ENCODE peak calls at places on chromosome 4, in six cellular contexts. L is NCI-H2171 treated with DMSO at 0.1 percent for 48 hours; I is left ventricle myocardium superior; N is stimulated activated CD4-positive, alpha-beta T cell treated with anti-CD3 and anti-CD28 coated beads, Interleukin-4, amount 100 ng/mL, for 4 hours; W is AML-193; H is NAMALWA. X is an unnamed sample.

GRCh38 chr4:8290701-8290970 is 21.1 kb downstream of the HTRA3 start:
- DNase-seq in L (no peak), I (peak), N (no peak), W (no peak), H (peak), X (peak)

GRCh38 chr4:19944251-19944650 is 307.5 kb upstream of the SLIT2 start:
- DNase-seq in L (no peak), I (no peak), N (no peak), W (no peak), H (no peak), X (no peak)

GRCh38 chr4:142353149-142353738 is 492.9 kb downstream of the INPP4B start:
- DNase-seq in L (peak), I (no peak), N (no peak), W (peak), H (peak), X (no peak)

GRCh38 chr4:185744127-185744865 is 67.7 kb downstream of the SORBS2 start:
- DNase-seq in L (no peak), I (no peak), N (no peak), W (no peak), H (no peak), X (no peak)

GRCh38 chr4:113822555-113823290 is 61.2 kb upstream of the CAMK2D start:
- DNase-seq in L (no peak), I (no peak), N (no peak), W (no peak), H (no peak), X (no peak)

GRCh38 chr4:61619528-61619927 is 419.4 kb downstream of the ADGRL3 start:
- DNase-seq in L (no peak), I (no peak), N (no peak), W (no peak), H (peak), X (no peak)

GRCh38 chr4:37989398-37990260 is 29.4 kb downstream of the PTTG2 start:
- DNase-seq in L (no peak), I (no peak), N (no peak), W (peak), H (peak), X (no peak)

GRCh38 chr4:112514449-112515277 is 1.3 kb downstream of the NEUROG2 start:
- DNase-seq in L (peak), I (no peak), N (peak), W (no peak), H (no peak), X (no peak)

GRCh38 chr4:26729547-26729946 is 131.1 kb upstream of the STIM2 start:
- DNase-seq in L (no peak), I (no peak), N (no peak), W (no peak), H (no peak), X (no peak)

GRCh38 chr4:71677568-71677967 is 106.3 kb downstream of the GC start:
- DNase-seq in L (no peak), I (no peak), N (no peak), W (no peak), H (no peak), X (no peak)

GRCh38 chr4:24768604-24769003 is 26.8 kb upstream of the SOD3 start:
- DNase-seq in L (no peak), I (no peak), N (no peak), W (no peak), H (no peak), X (no peak)

GRCh38 chr4:33306131-33306530 is 2586.0 kb downstream of the PCDH7 start:
- DNase-seq in L (no peak), I (no peak), N (no peak), W (no peak), H (no peak), X (no peak)

GRCh38 chr4:156568041-156568440 is 403.6 kb downstream of the PDGFC start:
- DNase-seq in L (no peak), I (no peak), N (no peak), W (no peak), H (no peak), X (no peak)

GRCh38 chr4:140052050-140052449 is 101.9 kb downstream of the MAML3 start:
- DNase-seq in L (no peak), I (peak), N (peak), W (no peak), H (peak), X (no peak)

GRCh38 chr4:10715696-10716095 is 31.1 kb upstream of the CLNK start:
- DNase-seq in L (no peak), I (no peak), N (no peak), W (no peak), H (no peak), X (no peak)

GRCh38 chr4:158786155-158786581 is 17.3 kb downstream of the FNIP2 start:
- DNase-seq in L (no peak), I (no peak), N (no peak), W (no peak), H (no peak), X (no peak)

GRCh38 chr4:47451657-47452056 is 11.8 kb downstream of the COMMD8 start:
- DNase-seq in L (no peak), I (peak), N (no peak), W (no peak), H (no peak), X (no peak)

GRCh38 chr4:122819708-122820449 is 6.8 kb upstream of the FGF2 start:
- DNase-seq in L (no peak), I (no peak), N (no peak), W (no peak), H (no peak), X (no peak)

GRCh38 chr4:185925910-185926360 is 113.9 kb upstream of the SORBS2 start:
- DNase-seq in L (no peak), I (peak), N (no peak), W (no peak), H (peak), X (no peak)

GRCh38 chr4:147407261-147408045 is 73.4 kb upstream of the EDNRA start:
- DNase-seq in L (no peak), I (no peak), N (no peak), W (no peak), H (peak), X (no peak)

GRCh38 chr4:154618708-154619315 is 6.4 kb upstream of the FGG start:
- DNase-seq in L (peak), I (peak), N (peak), W (peak), H (peak), X (peak)

GRCh38 chr4:152680988-152681731 is 1.4 kb upstream of the TMEM154 start:
- DNase-seq in L (no peak), I (no peak), N (no peak), W (no peak), H (peak), X (no peak)

GRCh38 chr4:56512166-56512565 is 6.6 kb downstream of the ARL9 start:
- DNase-seq in L (no peak), I (no peak), N (no peak), W (no peak), H (no peak), X (no peak)

GRCh38 chr4:103060453-103061148 is 16.0 kb downstream of the SLC9B2 start:
- DNase-seq in L (no peak), I (no peak), N (no peak), W (no peak), H (no peak), X (no peak)

GRCh38 chr4:82090717-82091116 is 283.1 kb downstream of the HNRNPD start:
- DNase-seq in L (no peak), I (no peak), N (no peak), W (no peak), H (no peak), X (no peak)

GRCh38 chr4:92520563-92520962 is 216.8 kb downstream of the GRID2 start:
- DNase-seq in L (no peak), I (no peak), N (no peak), W (no peak), H (no peak), X (no peak)

GRCh38 chr4:4524364-4524763 is 17.5 kb downstream of the STX18 start:
- DNase-seq in L (no peak), I (no peak), N (no peak), W (no peak), H (peak), X (no peak)

GRCh38 chr4:155392486-155393184 is 15.9 kb upstream of the MAP9 start:
- DNase-seq in L (no peak), I (no peak), N (no peak), W (no peak), H (no peak), X (no peak)

GRCh38 chr4:105556175-105556574 is 3.8 kb downstream of the ARHGEF38 start:
- DNase-seq in L (no peak), I (no peak), N (no peak), W (no peak), H (no peak), X (no peak)

GRCh38 chr4:93730760-93731159 is 97.8 kb upstream of the ATOH1 start:
- DNase-seq in L (no peak), I (no peak), N (no peak), W (no peak), H (no peak), X (no peak)

GRCh38 chr4:125314676-125315570 is at the start of gene FAT4:
- DNase-seq in L (peak), I (peak), N (peak), W (no peak), H (no peak), X (peak)

GRCh38 chr4:105426187-105426897 is 47.5 kb downstream of the PPA2 start:
- DNase-seq in L (no peak), I (no peak), N (no peak), W (no peak), H (no peak), X (no peak)

GRCh38 chr4:3683077-3683743 is 83.0 kb upstream of the ADRA2C start:
- DNase-seq in L (no peak), I (no peak), N (no peak), W (no peak), H (no peak), X (peak)

GRCh38 chr4:128241981-128242380 is 45.6 kb downstream of the PGRMC2 start:
- DNase-seq in L (no peak), I (no peak), N (no peak), W (no peak), H (no peak), X (no peak)

GRCh38 chr4:119690871-119691270 is 62.3 kb upstream of the PDE5A start:
- DNase-seq in L (no peak), I (no peak), N (no peak), W (no peak), H (peak), X (no peak)

GRCh38 chr4:37988670-37989069 is 28.5 kb downstream of the PTTG2 start:
- DNase-seq in L (no peak), I (no peak), N (no peak), W (no peak), H (no peak), X (no peak)